ENCODE peak calls at places on chromosomes 2 and 18, in five cellular contexts. One of them, this sample, is unnamed.

GRCh38 chr2:235860111-235860510 is 308.1 kb downstream of the GBX2 start:
- DNase-seq in LNCaP clone FGC: no peak
- DNase-seq in psoas muscle: no peak
- DNase-seq in cardiac fibroblast: peak; percentile 53
- DNase-seq in HFF-Myc: no peak
- DNase-seq in this sample: no peak

GRCh38 chr2:112465373-112465772 is 16.6 kb upstream of the TTL start:
- DNase-seq in LNCaP clone FGC: no peak
- DNase-seq in psoas muscle: no peak
- DNase-seq in cardiac fibroblast: peak; percentile 43
- DNase-seq in HFF-Myc: no peak
- DNase-seq in this sample: no peak

GRCh38 chr2:217650716-217651360 is 352.0 kb downstream of the TNS1 start:
- DNase-seq in LNCaP clone FGC: no peak
- DNase-seq in psoas muscle: no peak
- DNase-seq in cardiac fibroblast: peak; percentile 78
- DNase-seq in HFF-Myc: peak; percentile 41
- DNase-seq in this sample: peak; percentile 64

GRCh38 chr18:69400253-69400975 is at the start of gene DOK6:
- DNase-seq in LNCaP clone FGC: no peak
- DNase-seq in psoas muscle: peak; percentile 51
- DNase-seq in cardiac fibroblast: peak; percentile 62
- DNase-seq in HFF-Myc: peak; percentile 6
- DNase-seq in this sample: no peak

GRCh38 chr2:123157016-123157415 is 868.1 kb upstream of the CNTNAP5 start:
- DNase-seq in LNCaP clone FGC: peak; percentile 88
- DNase-seq in psoas muscle: no peak
- DNase-seq in cardiac fibroblast: no peak
- DNase-seq in HFF-Myc: no peak
- DNase-seq in this sample: no peak

GRCh38 chr2:234482807-234483206 is 14.1 kb downstream of the ARL4C start:
- DNase-seq in LNCaP clone FGC: no peak
- DNase-seq in psoas muscle: no peak
- DNase-seq in cardiac fibroblast: no peak
- DNase-seq in HFF-Myc: no peak
- DNase-seq in this sample: no peak

GRCh38 chr2:70596293-70596692 is 42.7 kb upstream of the TGFA start:
- DNase-seq in LNCaP clone FGC: no peak
- DNase-seq in psoas muscle: no peak
- DNase-seq in cardiac fibroblast: peak; percentile 9
- DNase-seq in HFF-Myc: peak; percentile 6
- DNase-seq in this sample: no peak

GRCh38 chr2:238094438-238095022 is 5.6 kb upstream of the ESPNL start:
- DNase-seq in LNCaP clone FGC: no peak
- DNase-seq in psoas muscle: peak; percentile 46
- DNase-seq in cardiac fibroblast: no peak
- DNase-seq in HFF-Myc: no peak
- DNase-seq in this sample: no peak

GRCh38 chr2:98518106-98518505 is 73.4 kb downstream of the INPP4A start:
- DNase-seq in LNCaP clone FGC: no peak
- DNase-seq in psoas muscle: no peak
- DNase-seq in cardiac fibroblast: no peak
- DNase-seq in HFF-Myc: no peak
- DNase-seq in this sample: no peak

DNA sequence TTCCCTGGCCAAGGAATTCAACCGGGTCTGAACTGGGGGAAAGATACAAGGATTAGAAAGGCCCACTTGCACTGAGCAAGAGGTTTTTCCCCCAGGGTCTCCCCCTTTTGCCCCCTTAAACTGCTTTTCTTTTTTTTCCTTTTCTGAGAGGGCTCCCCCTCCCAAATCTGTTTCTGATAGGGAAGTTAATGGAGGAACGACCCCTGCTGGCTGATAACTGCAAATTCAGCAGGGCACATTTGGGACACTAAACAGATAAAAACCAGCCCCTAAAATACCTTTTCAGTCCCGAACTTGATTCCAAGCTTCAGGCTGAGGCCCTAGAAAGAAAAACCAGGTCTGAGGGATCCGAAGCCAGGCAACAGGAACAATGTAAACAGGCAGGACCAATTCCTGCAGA is 1012.4 kb upstream of the CRIM1 start:
- DNase-seq in LNCaP clone FGC: no peak
- DNase-seq in psoas muscle: no peak
- DNase-seq in cardiac fibroblast: no peak
- DNase-seq in HFF-Myc: no peak
- DNase-seq in this sample: no peak
- TF ChIP-seq CTCF in LNCaP clone FGC: peak; percentile 44
- TF ChIP-seq CTCF in psoas muscle: no peak
- TF ChIP-seq CTCF in cardiac fibroblast: peak; percentile 17
- TF ChIP-seq CTCF in HFF-Myc: peak; percentile 16
- TF ChIP-seq CTCF in this sample: peak; percentile 58

GRCh38 chr18:12048010-12048826 is 45.4 kb upstream of the ANKRD62 start:
- DNase-seq in LNCaP clone FGC: no peak
- DNase-seq in psoas muscle: no peak
- DNase-seq in cardiac fibroblast: no peak
- DNase-seq in HFF-Myc: no peak
- DNase-seq in this sample: no peak
- TF ChIP-seq CTCF in LNCaP clone FGC: no peak
- TF ChIP-seq CTCF in psoas muscle: no peak
- TF ChIP-seq CTCF in cardiac fibroblast: no peak
- TF ChIP-seq CTCF in HFF-Myc: no peak
- TF ChIP-seq CTCF in this sample: no peak

GRCh38 chr2:118459425-118459824 is 371.2 kb downstream of the INSIG2 start:
- DNase-seq in LNCaP clone FGC: no peak
- DNase-seq in psoas muscle: no peak
- DNase-seq in cardiac fibroblast: no peak
- DNase-seq in HFF-Myc: no peak
- DNase-seq in this sample: no peak
- TF ChIP-seq CTCF in LNCaP clone FGC: no peak
- TF ChIP-seq CTCF in psoas muscle: no peak
- TF ChIP-seq CTCF in cardiac fibroblast: no peak
- TF ChIP-seq CTCF in HFF-Myc: no peak
- TF ChIP-seq CTCF in this sample: no peak

GRCh38 chr2:223944704-223945531 is at the start of gene WDFY1:
- DNase-seq in LNCaP clone FGC: no peak
- DNase-seq in psoas muscle: peak; percentile 95
- DNase-seq in cardiac fibroblast: peak; percentile 86
- DNase-seq in HFF-Myc: no peak
- DNase-seq in this sample: peak; percentile 83
- TF ChIP-seq CTCF in LNCaP clone FGC: no peak
- TF ChIP-seq CTCF in psoas muscle: no peak
- TF ChIP-seq CTCF in cardiac fibroblast: no peak
- TF ChIP-seq CTCF in HFF-Myc: no peak
- TF ChIP-seq CTCF in this sample: no peak

This sample was measured in HFFc6.